ENCODE peak calls at places on chromosomes 3 and 15, in ten cellular contexts. E is EL; D is stimulated activated CD4-positive, alpha-beta T cell treated with anti-CD3 and anti-CD28 coated beads, Interleukin-2, amount 100 ng/mL, for 48 hours; V is HTR-8/SVneo; R is fibroblast of the conjunctiva; S is AG04450; M is mammary epithelial cell; A is stimulated activated CD8-positive, alpha-beta memory T cell treated with anti-CD3 and anti-CD28 coated beads, Interleukin-15, amount 100 ng/mL, for 24 hours; F is activated T-cell treated with anti-CD3 and anti-CD28 coated beads for 48 hours; G is foreskin fibroblast. Z is an unnamed sample.
A peak's percentile ranks its signal among the peaks of the same experiment; 100 is the strongest.

GRCh38 chr15:64014995-64015394 is 31.3 kb downstream of the DAPK2 start:
- DNase-seq in E (no peak), D (no peak), V (no peak), R (no peak), S (no peak), M (no peak), A (no peak), F (no peak), G (no peak), Z (no peak)

GRCh38 chr3:188286087-188286513 is 132.1 kb downstream of the LPP start:
- DNase-seq in E (peak; percentile 99), D (no peak), V (peak; percentile 62), R (peak; percentile 92), S (peak; percentile 95), M (peak; percentile 99), A (no peak), F (no peak), G (peak; percentile 98), Z (peak; percentile 88)

GRCh38 chr15:31326729-31327673 is at the start of gene KLF13:
- DNase-seq in E (no peak), D (no peak), V (no peak), R (no peak), S (no peak), M (peak; percentile 73), A (no peak), F (peak; percentile 69), G (peak; percentile 85), Z (no peak)

GRCh38 chr3:14476583-14477265 is 63.4 kb downstream of the GRIP2 start:
- DNase-seq in E (no peak), D (no peak), V (no peak), R (no peak), S (no peak), M (no peak), A (no peak), F (no peak), G (no peak), Z (no peak)

GRCh38 chr15:85504739-85505676 is 124.6 kb downstream of the AKAP13 start:
- DNase-seq in E (peak; percentile 64), D (peak; percentile 59), V (peak; percentile 27), R (peak; percentile 51), S (peak; percentile 24), M (peak; percentile 52), A (no peak), F (peak; percentile 21), G (peak; percentile 82), Z (peak; percentile 41)

GRCh38 chr15:64702816-64703631 is 72.4 kb downstream of the RBPMS2 start:
- DNase-seq in E (peak; percentile 93), D (peak; percentile 97), V (peak; percentile 97), R (peak; percentile 83), S (peak; percentile 68), M (peak; percentile 84), A (peak; percentile 92), F (peak; percentile 95), G (peak; percentile 98), Z (peak; percentile 59)

GRCh38 chr3:108407858-108408257 is 102.5 kb downstream of the MYH15 start:
- DNase-seq in E (no peak), D (no peak), V (no peak), R (no peak), S (no peak), M (no peak), A (no peak), F (no peak), G (no peak), Z (no peak)

GRCh38 chr3:196563721-196564225 is 4.6 kb downstream of the WDR53 start:
- DNase-seq in E (peak; percentile 29), D (no peak), V (peak; percentile 26), R (no peak), S (no peak), M (peak; percentile 66), A (no peak), F (no peak), G (peak; percentile 13), Z (no peak)

GRCh38 chr3:185423178-185423577 is 60.2 kb downstream of the MAP3K13 start:
- DNase-seq in E (peak; percentile 58), D (no peak), V (no peak), R (no peak), S (no peak), M (peak; percentile 16), A (no peak), F (no peak), G (peak; percentile 26), Z (no peak)

GRCh38 chr3:4532535-4533112 is 39.5 kb downstream of the ITPR1 start:
- DNase-seq in E (no peak), D (no peak), V (no peak), R (no peak), S (no peak), M (no peak), A (no peak), F (no peak), G (no peak), Z (no peak)

GRCh38 chr15:77584691-77585090 is 48.0 kb downstream of the LINGO1 start:
- DNase-seq in E (no peak), D (no peak), V (no peak), R (no peak), S (no peak), M (no peak), A (no peak), F (no peak), G (no peak), Z (no peak)

GRCh38 chr3:52143616-52144015 is 10.6 kb downstream of the POC1A start:
- DNase-seq in E (no peak), D (no peak), V (no peak), R (no peak), S (no peak), M (no peak), A (no peak), F (no peak), G (no peak), Z (no peak)

GRCh38 chr3:64019271-64019670 is 4.0 kb downstream of the PSMD6 start:
- DNase-seq in E (no peak), D (no peak), V (no peak), R (no peak), S (no peak), M (no peak), A (no peak), F (no peak), G (no peak), Z (no peak)

GRCh38 chr3:81270603-81271371 is 490.7 kb downstream of the GBE1 start:
- DNase-seq in E (no peak), D (no peak), V (no peak), R (no peak), S (no peak), M (no peak), A (no peak), F (no peak), G (no peak), Z (no peak)